ENCODE peak calls at places on chromosome 7, in eight cellular contexts. B is NB4, Y is AG04449, Z is lower leg skin, A is AG09309, W is cardiac muscle cell, Q is astrocyte of the spinal cord, L is body of pancreas. S is an unnamed sample.

GRCh38 chr7:125847706-125848105 is 918.1 kb upstream of the POT1 start:
- DNase-seq in B (no peak), Y (no peak), Z (no peak), A (no peak), W (no peak), Q (no peak), L (no peak), S (no peak)

GRCh38 chr7:157302314-157302711 is 34.5 kb upstream of the DNAJB6 start:
- DNase-seq in B (peak; percentile 98), Y (no peak), Z (no peak), A (no peak), W (no peak), Q (peak; percentile 24), L (peak; percentile 32), S (no peak)

GRCh38 chr7:34463830-34464229 is 194.2 kb upstream of the NPSR1 start:
- DNase-seq in B (no peak), Y (no peak), Z (no peak), A (no peak), W (no peak), Q (no peak), L (no peak), S (no peak)

GRCh38 chr7:87709258-87709657 is 81.1 kb downstream of the RUNDC3B start:
- DNase-seq in B (peak; percentile 9), Y (no peak), Z (no peak), A (no peak), W (no peak), Q (no peak), L (no peak), S (no peak)

GRCh38 chr7:157735826-157736225 is 399.0 kb downstream of the DNAJB6 start:
- DNase-seq in B (no peak), Y (no peak), Z (no peak), A (no peak), W (no peak), Q (no peak), L (no peak), S (no peak)

GRCh38 chr7:135716677-135717238 is 11.2 kb downstream of the SLC13A4 start:
- DNase-seq in B (no peak), Y (peak; percentile 37), Z (no peak), A (peak; percentile 20), W (peak; percentile 89), Q (peak; percentile 93), L (no peak), S (no peak)

GRCh38 chr7:16071246-16071857 is 350.0 kb downstream of the CRPPA start:
- DNase-seq in B (peak; percentile 68), Y (no peak), Z (no peak), A (peak; percentile 33), W (peak; percentile 80), Q (peak; percentile 73), L (peak; percentile 7), S (no peak)

GRCh38 chr7:13603661-13604060 is 385.8 kb downstream of the ETV1 start:
- DNase-seq in B (no peak), Y (no peak), Z (no peak), A (no peak), W (no peak), Q (peak; percentile 8), L (no peak), S (no peak)

GRCh38 chr7:134935701-134936100 is 50.6 kb upstream of the AGBL3 start:
- DNase-seq in B (no peak), Y (no peak), Z (no peak), A (no peak), W (no peak), Q (peak; percentile 34), L (no peak), S (no peak)

GRCh38 chr7:157568785-157569584 is 232.2 kb downstream of the DNAJB6 start:
- DNase-seq in B (peak; percentile 93), Y (no peak), Z (peak; percentile 19), A (no peak), W (peak; percentile 52), Q (peak; percentile 41), L (peak; percentile 58), S (no peak)

GRCh38 chr7:51253157-51253556 is 63.5 kb downstream of the COBL start:
- DNase-seq in B (no peak), Y (no peak), Z (no peak), A (no peak), W (no peak), Q (no peak), L (peak; percentile 56), S (no peak)

GRCh38 chr7:131371411-131371810 is 43.7 kb downstream of the MKLN1 start:
- DNase-seq in B (no peak), Y (no peak), Z (no peak), A (no peak), W (no peak), Q (no peak), L (no peak), S (no peak)

GRCh38 chr7:2012981-2013380 is 219.8 kb downstream of the MAD1L1 start:
- DNase-seq in B (no peak), Y (no peak), Z (no peak), A (no peak), W (peak; percentile 53), Q (peak; percentile 46), L (peak; percentile 20), S (no peak)

GRCh38 chr7:128459394-128459878 is 3.8 kb downstream of the HILPDA start:
- DNase-seq in B (peak; percentile 87), Y (no peak), Z (peak; percentile 74), A (no peak), W (peak; percentile 80), Q (peak; percentile 76), L (peak; percentile 77), S (peak; percentile 24)

GRCh38 chr7:104074529-104074928 is 85.1 kb upstream of the RELN start:
- DNase-seq in B (no peak), Y (no peak), Z (no peak), A (no peak), W (no peak), Q (no peak), L (no peak), S (no peak)

GRCh38 chr7:97039374-97040065 is 14.9 kb upstream of the DLX5 start:
- DNase-seq in B (no peak), Y (no peak), Z (no peak), A (no peak), W (no peak), Q (no peak), L (no peak), S (no peak)

GRCh38 chr7:1026721-1027151 is 17.6 kb upstream of the GPR146 start:
- DNase-seq in B (no peak), Y (no peak), Z (no peak), A (no peak), W (no peak), Q (no peak), L (peak; percentile 41), S (no peak)

GRCh38 chr7:83976302-83976701 is 218.3 kb downstream of the SEMA3A start:
- DNase-seq in B (peak; percentile 48), Y (no peak), Z (no peak), A (no peak), W (peak; percentile 60), Q (peak; percentile 48), L (no peak), S (no peak)
- TF ChIP-seq CTCF in B (peak; percentile 23), Y (peak; percentile 17), Z (no peak), A (peak; percentile 28), W (peak; percentile 49), Q (peak; percentile 47), L (peak; percentile 76), S (peak; percentile 87)

GRCh38 chr7:102286237-102287081 is at the start of gene SH2B2:
- DNase-seq in B (peak; percentile 95), Y (no peak), Z (peak; percentile 56), A (no peak), W (peak; percentile 77), Q (peak; percentile 19), L (peak; percentile 67), S (peak; percentile 47)

GRCh38 chr7:102289051-102289450 is 2.4 kb downstream of the SH2B2 start:
- DNase-seq in B (no peak), Y (no peak), Z (no peak), A (no peak), W (no peak), Q (no peak), L (no peak), S (no peak)

GRCh38 chr7:102287082-102287464 is 405 bp downstream of the SH2B2 start:
- DNase-seq in B (no peak), Y (no peak), Z (no peak), A (no peak), W (no peak), Q (no peak), L (no peak), S (no peak)

GRCh38 chr7:102287465-102288146 is 938 bp downstream of the SH2B2 start:
- DNase-seq in B (peak; percentile 58), Y (no peak), Z (no peak), A (no peak), W (peak; percentile 12), Q (peak; percentile 10), L (peak; percentile 61), S (no peak)

GRCh38 chr7:102288285-102288930 is 1.7 kb downstream of the SH2B2 start:
- DNase-seq in B (peak; percentile 62), Y (no peak), Z (no peak), A (no peak), W (no peak), Q (no peak), L (no peak), S (no peak)
- TF ChIP-seq CTCF in B (peak; percentile 36), Y (no peak), Z (no peak), A (peak; percentile 12), W (no peak), Q (peak; percentile 18), L (no peak), S (no peak)

DNA sequence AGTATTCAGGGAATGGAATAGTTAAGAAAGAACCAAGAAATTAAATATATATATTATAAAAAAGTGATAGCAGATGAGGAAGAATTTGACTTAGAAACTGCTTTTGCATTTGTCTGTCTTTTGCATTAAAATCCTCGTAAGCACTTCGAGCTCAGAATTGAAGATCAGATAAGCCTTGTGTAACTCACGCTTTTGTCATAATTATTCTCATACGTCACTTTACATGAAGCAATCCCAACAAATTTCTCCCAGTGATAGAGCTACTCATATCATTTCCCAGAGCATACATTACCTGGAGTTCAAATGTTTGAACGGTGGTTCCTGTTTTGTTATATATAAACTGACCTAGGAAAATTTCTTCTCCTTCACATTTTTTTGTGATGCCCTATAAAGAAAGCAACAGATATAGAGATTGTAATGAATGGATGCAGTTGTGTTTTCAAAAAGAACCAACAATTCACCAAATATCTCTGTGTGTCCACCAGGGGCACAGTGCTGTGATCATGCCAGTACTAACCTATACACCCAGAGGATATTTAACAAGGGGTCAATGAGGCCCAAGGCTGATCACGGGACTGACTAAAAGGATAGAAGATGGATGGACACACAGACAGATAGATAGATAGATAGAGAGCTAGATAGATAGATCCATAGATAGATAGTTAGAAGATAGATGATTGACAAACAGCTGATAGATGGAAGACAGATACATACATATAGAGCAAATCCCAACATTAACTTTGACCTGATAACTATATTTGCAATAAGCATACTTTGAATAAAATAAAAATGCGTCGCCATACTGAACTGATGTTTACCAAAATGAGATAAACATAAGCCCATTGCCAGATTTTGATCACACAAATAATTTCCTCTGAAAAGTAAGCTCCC is 9.3 kb upstream of the HUS1 start:
- DNase-seq in B (peak; percentile 37), Y (no peak), Z (no peak), A (no peak), W (no peak), Q (peak; percentile 16), L (no peak), S (no peak)
- TF ChIP-seq CTCF in B (peak; percentile 47), Y (peak; percentile 49), Z (no peak), A (peak; percentile 52), W (peak; percentile 50), Q (peak; percentile 58), L (no peak), S (peak; percentile 60)

DNA sequence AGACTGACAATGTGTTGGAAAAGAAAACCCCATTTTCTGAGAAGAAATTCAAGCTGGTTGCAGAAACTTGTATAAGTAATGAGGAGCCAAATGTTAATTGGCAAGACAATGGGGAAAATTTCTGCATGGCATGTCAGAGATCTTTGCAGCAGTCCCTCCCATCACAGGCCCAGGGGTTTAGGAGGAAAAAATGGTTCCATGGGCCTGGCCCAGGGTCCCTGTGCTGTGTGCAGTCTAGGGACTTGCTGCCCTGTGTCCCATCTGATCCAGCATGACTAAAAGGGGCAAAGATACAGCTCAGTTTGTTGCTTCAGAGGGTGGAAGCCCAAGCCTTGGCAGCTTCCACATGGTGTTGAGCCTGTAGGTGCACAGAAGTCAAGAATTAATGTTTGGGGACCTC is 440.3 kb upstream of the TPK1 start:
- DNase-seq in B (no peak), Y (no peak), Z (no peak), A (no peak), W (no peak), Q (no peak), L (no peak), S (no peak)
- TF ChIP-seq CTCF in B (no peak), Y (no peak), Z (no peak), A (no peak), W (no peak), Q (no peak), L (no peak), S (no peak)